ENCODE peak calls at places on chromosomes 13 and 19, in eight cellular contexts. S is WTC11; G is activated naive CD8-positive, alpha-beta T cell treated with anti-CD3 and anti-CD28 coated beads for 36 hours; F is cardiac septum; W is stimulated activated CD8-positive, alpha-beta memory T cell treated with anti-CD3 and anti-CD28 coated beads, Interleukin-12 subunit alpha, Interleukin-12 subunit beta, amount 100 ng/mL, for 4 hours; X is psoas muscle; N is Ammon's horn; Y is CD4-positive, CD25-positive, alpha-beta regulatory T cell. A is an unnamed sample.

GRCh38 chr19:4233282-4233853 is 4.0 kb downstream of the EBI3 start:
- DNase-seq in W (peak), Y (peak), G (peak), S (peak), F (no peak), N (no peak), X (no peak), A (peak)

GRCh38 chr13:111210082-111210481 is 95.0 kb downstream of the ARHGEF7 start:
- DNase-seq in Y (no peak), X (no peak), F (no peak), N (no peak), G (no peak), W (no peak), S (no peak), A (no peak)

GRCh38 chr13:111328803-111329410 is 8.5 kb downstream of the TEX29 start:
- DNase-seq in X (no peak), G (no peak), N (no peak), F (no peak), W (no peak), Y (no peak), S (no peak), A (no peak)

GRCh38 chr19:31220540-31220939 is 128.7 kb downstream of the TSHZ3 start:
- DNase-seq in Y (peak), S (no peak), G (peak), N (no peak), X (no peak), W (no peak), F (no peak), A (peak)

GRCh38 chr19:29501816-29502580 is 23.8 kb upstream of the VSTM2B start:
- DNase-seq in F (no peak), G (no peak), S (no peak), Y (no peak), N (no peak), W (no peak), X (no peak), A (no peak)

GRCh38 chr13:27161423-27161822 is 10.2 kb downstream of the USP12 start:
- DNase-seq in N (no peak), W (no peak), G (no peak), Y (no peak), S (no peak), F (no peak), X (no peak), A (no peak)

GRCh38 chr19:41265376-41266153 is 1.4 kb downstream of the HNRNPUL1 start:
- DNase-seq in X (no peak), F (no peak), Y (no peak), G (peak), N (no peak), S (no peak), W (no peak), A (no peak)

GRCh38 chr13:59950201-59950730 is 213.5 kb downstream of the DIAPH3 start:
- DNase-seq in G (no peak), F (no peak), S (no peak), N (no peak), W (no peak), X (no peak), Y (no peak), A (no peak)

GRCh38 chr19:10283301-10283733 is 3.4 kb upstream of the ICAM4 start:
- DNase-seq in N (no peak), Y (no peak), X (no peak), S (no peak), W (no peak), G (no peak), F (no peak), A (no peak)

GRCh38 chr19:16435999-16436650 is 35.6 kb downstream of the EPS15L1 start:
- DNase-seq in X (no peak), Y (no peak), G (no peak), W (no peak), F (no peak), N (peak), S (no peak), A (no peak)

GRCh38 chr19:2333027-2333806 is 4.7 kb downstream of the SPPL2B start:
- DNase-seq in S (no peak), Y (no peak), X (peak), G (no peak), W (no peak), F (no peak), N (no peak), A (no peak)

GRCh38 chr13:68056816-68057710 is 826.9 kb upstream of the PCDH9 start:
- DNase-seq in F (no peak), S (no peak), X (no peak), G (no peak), W (no peak), N (no peak), Y (no peak), A (no peak)